ENCODE peak calls at places on chromosome 5, in eight cellular contexts. One of them, this sample, is unnamed.

GRCh38 chr5:55540024-55540423 is 5.3 kb upstream of the PLPP1 start:
- DNase-seq in amniotic stem cell: no peak
- DNase-seq in GM12865: peak
- DNase-seq in germinal center: no peak
- DNase-seq in stimulated activated CD8-positive, alpha-beta memory T cell treated with anti-CD3 and anti-CD28 coated beads, Interleukin-12 subunit alpha, Interleukin-12 subunit beta, amount 100 ng/mL, for 1 hour: no peak
- DNase-seq in HS-27A: no peak
- DNase-seq in nucleus accumbens: no peak
- DNase-seq in omental fat pad: no peak
- DNase-seq in this sample: no peak

GRCh38 chr5:74829413-74829812 is 36.8 kb downstream of the FAM169A start:
- DNase-seq in amniotic stem cell: no peak
- DNase-seq in GM12865: no peak
- DNase-seq in germinal center: no peak
- DNase-seq in stimulated activated CD8-positive, alpha-beta memory T cell treated with anti-CD3 and anti-CD28 coated beads, Interleukin-12 subunit alpha, Interleukin-12 subunit beta, amount 100 ng/mL, for 1 hour: no peak
- DNase-seq in HS-27A: no peak
- DNase-seq in nucleus accumbens: no peak
- DNase-seq in omental fat pad: no peak
- DNase-seq in this sample: no peak

GRCh38 chr5:136703706-136704105 is 338.4 kb upstream of the TRPC7 start:
- DNase-seq in amniotic stem cell: no peak
- DNase-seq in GM12865: no peak
- DNase-seq in germinal center: no peak
- DNase-seq in stimulated activated CD8-positive, alpha-beta memory T cell treated with anti-CD3 and anti-CD28 coated beads, Interleukin-12 subunit alpha, Interleukin-12 subunit beta, amount 100 ng/mL, for 1 hour: no peak
- DNase-seq in HS-27A: no peak
- DNase-seq in nucleus accumbens: no peak
- DNase-seq in omental fat pad: no peak
- DNase-seq in this sample: no peak

GRCh38 chr5:108905818-108906217 is 158.1 kb downstream of the FER start:
- DNase-seq in amniotic stem cell: no peak
- DNase-seq in GM12865: no peak
- DNase-seq in germinal center: no peak
- DNase-seq in stimulated activated CD8-positive, alpha-beta memory T cell treated with anti-CD3 and anti-CD28 coated beads, Interleukin-12 subunit alpha, Interleukin-12 subunit beta, amount 100 ng/mL, for 1 hour: no peak
- DNase-seq in HS-27A: no peak
- DNase-seq in nucleus accumbens: no peak
- DNase-seq in omental fat pad: no peak
- DNase-seq in this sample: no peak

GRCh38 chr5:54135042-54135441 is 175.3 kb downstream of the ARL15 start:
- DNase-seq in amniotic stem cell: no peak
- DNase-seq in GM12865: no peak
- DNase-seq in germinal center: no peak
- DNase-seq in stimulated activated CD8-positive, alpha-beta memory T cell treated with anti-CD3 and anti-CD28 coated beads, Interleukin-12 subunit alpha, Interleukin-12 subunit beta, amount 100 ng/mL, for 1 hour: no peak
- DNase-seq in HS-27A: no peak
- DNase-seq in nucleus accumbens: no peak
- DNase-seq in omental fat pad: no peak
- DNase-seq in this sample: no peak

GRCh38 chr5:31366941-31367340 is 165.0 kb downstream of the DROSHA start:
- DNase-seq in amniotic stem cell: no peak
- DNase-seq in GM12865: no peak
- DNase-seq in germinal center: no peak
- DNase-seq in stimulated activated CD8-positive, alpha-beta memory T cell treated with anti-CD3 and anti-CD28 coated beads, Interleukin-12 subunit alpha, Interleukin-12 subunit beta, amount 100 ng/mL, for 1 hour: no peak
- DNase-seq in HS-27A: no peak
- DNase-seq in nucleus accumbens: no peak
- DNase-seq in omental fat pad: no peak
- DNase-seq in this sample: no peak

GRCh38 chr5:138467711-138468132 is 2.4 kb downstream of the EGR1 start:
- DNase-seq in amniotic stem cell: no peak
- DNase-seq in GM12865: no peak
- DNase-seq in germinal center: no peak
- DNase-seq in stimulated activated CD8-positive, alpha-beta memory T cell treated with anti-CD3 and anti-CD28 coated beads, Interleukin-12 subunit alpha, Interleukin-12 subunit beta, amount 100 ng/mL, for 1 hour: peak
- DNase-seq in HS-27A: no peak
- DNase-seq in nucleus accumbens: no peak
- DNase-seq in omental fat pad: no peak
- DNase-seq in this sample: no peak

GRCh38 chr5:96064905-96065304 is 103.3 kb upstream of the ELL2 start:
- DNase-seq in amniotic stem cell: no peak
- DNase-seq in GM12865: no peak
- DNase-seq in germinal center: no peak
- DNase-seq in stimulated activated CD8-positive, alpha-beta memory T cell treated with anti-CD3 and anti-CD28 coated beads, Interleukin-12 subunit alpha, Interleukin-12 subunit beta, amount 100 ng/mL, for 1 hour: no peak
- DNase-seq in HS-27A: no peak
- DNase-seq in nucleus accumbens: no peak
- DNase-seq in omental fat pad: no peak
- DNase-seq in this sample: no peak

GRCh38 chr5:126253406-126253805 is 169.8 kb upstream of the GRAMD2B start:
- DNase-seq in amniotic stem cell: no peak
- DNase-seq in GM12865: no peak
- DNase-seq in germinal center: no peak
- DNase-seq in stimulated activated CD8-positive, alpha-beta memory T cell treated with anti-CD3 and anti-CD28 coated beads, Interleukin-12 subunit alpha, Interleukin-12 subunit beta, amount 100 ng/mL, for 1 hour: no peak
- DNase-seq in HS-27A: no peak
- DNase-seq in nucleus accumbens: no peak
- DNase-seq in omental fat pad: no peak
- DNase-seq in this sample: no peak

GRCh38 chr5:173188280-173188679 is 43.9 kb downstream of the BNIP1 start:
- DNase-seq in amniotic stem cell: no peak
- DNase-seq in GM12865: no peak
- DNase-seq in germinal center: no peak
- DNase-seq in stimulated activated CD8-positive, alpha-beta memory T cell treated with anti-CD3 and anti-CD28 coated beads, Interleukin-12 subunit alpha, Interleukin-12 subunit beta, amount 100 ng/mL, for 1 hour: no peak
- DNase-seq in HS-27A: no peak
- DNase-seq in nucleus accumbens: no peak
- DNase-seq in omental fat pad: no peak
- DNase-seq in this sample: no peak

GRCh38 chr5:60323596-60323995 is 376.4 kb downstream of the DEPDC1B start:
- DNase-seq in amniotic stem cell: no peak
- DNase-seq in GM12865: no peak
- DNase-seq in germinal center: no peak
- DNase-seq in stimulated activated CD8-positive, alpha-beta memory T cell treated with anti-CD3 and anti-CD28 coated beads, Interleukin-12 subunit alpha, Interleukin-12 subunit beta, amount 100 ng/mL, for 1 hour: no peak
- DNase-seq in HS-27A: no peak
- DNase-seq in nucleus accumbens: no peak
- DNase-seq in omental fat pad: no peak
- DNase-seq in this sample: no peak

GRCh38 chr5:111743993-111744392 is 13.0 kb downstream of the NREP start:
- DNase-seq in amniotic stem cell: no peak
- DNase-seq in GM12865: no peak
- DNase-seq in germinal center: no peak
- DNase-seq in stimulated activated CD8-positive, alpha-beta memory T cell treated with anti-CD3 and anti-CD28 coated beads, Interleukin-12 subunit alpha, Interleukin-12 subunit beta, amount 100 ng/mL, for 1 hour: no peak
- DNase-seq in HS-27A: no peak
- DNase-seq in nucleus accumbens: no peak
- DNase-seq in omental fat pad: no peak
- DNase-seq in this sample: no peak

GRCh38 chr5:143562935-143563334 is 159.4 kb upstream of the NR3C1 start:
- DNase-seq in amniotic stem cell: peak
- DNase-seq in GM12865: no peak
- DNase-seq in germinal center: no peak
- DNase-seq in stimulated activated CD8-positive, alpha-beta memory T cell treated with anti-CD3 and anti-CD28 coated beads, Interleukin-12 subunit alpha, Interleukin-12 subunit beta, amount 100 ng/mL, for 1 hour: no peak
- DNase-seq in HS-27A: no peak
- DNase-seq in nucleus accumbens: no peak
- DNase-seq in omental fat pad: no peak
- DNase-seq in this sample: no peak

GRCh38 chr5:54159153-54159836 is 151.1 kb downstream of the ARL15 start:
- DNase-seq in amniotic stem cell: no peak
- DNase-seq in GM12865: no peak
- DNase-seq in germinal center: no peak
- DNase-seq in stimulated activated CD8-positive, alpha-beta memory T cell treated with anti-CD3 and anti-CD28 coated beads, Interleukin-12 subunit alpha, Interleukin-12 subunit beta, amount 100 ng/mL, for 1 hour: no peak
- DNase-seq in HS-27A: no peak
- DNase-seq in nucleus accumbens: no peak
- DNase-seq in omental fat pad: no peak
- DNase-seq in this sample: no peak

GRCh38 chr5:431001-431710 is 11.8 kb upstream of the EXOC3 start:
- DNase-seq in amniotic stem cell: no peak
- DNase-seq in GM12865: peak
- DNase-seq in germinal center: peak
- DNase-seq in stimulated activated CD8-positive, alpha-beta memory T cell treated with anti-CD3 and anti-CD28 coated beads, Interleukin-12 subunit alpha, Interleukin-12 subunit beta, amount 100 ng/mL, for 1 hour: no peak
- DNase-seq in HS-27A: no peak
- DNase-seq in nucleus accumbens: no peak
- DNase-seq in omental fat pad: no peak
- DNase-seq in this sample: peak

GRCh38 chr5:112417931-112418358 is 1.1 kb downstream of the EPB41L4A start:
- DNase-seq in amniotic stem cell: no peak
- DNase-seq in GM12865: peak
- DNase-seq in germinal center: peak
- DNase-seq in stimulated activated CD8-positive, alpha-beta memory T cell treated with anti-CD3 and anti-CD28 coated beads, Interleukin-12 subunit alpha, Interleukin-12 subunit beta, amount 100 ng/mL, for 1 hour: no peak
- DNase-seq in HS-27A: no peak
- DNase-seq in nucleus accumbens: no peak
- DNase-seq in omental fat pad: peak
- DNase-seq in this sample: peak

GRCh38 chr5:125550237-125550636 is 803.8 kb upstream of the ZNF608 start:
- DNase-seq in amniotic stem cell: no peak
- DNase-seq in GM12865: no peak
- DNase-seq in germinal center: no peak
- DNase-seq in stimulated activated CD8-positive, alpha-beta memory T cell treated with anti-CD3 and anti-CD28 coated beads, Interleukin-12 subunit alpha, Interleukin-12 subunit beta, amount 100 ng/mL, for 1 hour: no peak
- DNase-seq in HS-27A: no peak
- DNase-seq in nucleus accumbens: no peak
- DNase-seq in omental fat pad: no peak
- DNase-seq in this sample: no peak

GRCh38 chr5:76953551-76954382 is 922 bp downstream of the CRHBP start:
- DNase-seq in amniotic stem cell: no peak
- DNase-seq in GM12865: no peak
- DNase-seq in germinal center: no peak
- DNase-seq in stimulated activated CD8-positive, alpha-beta memory T cell treated with anti-CD3 and anti-CD28 coated beads, Interleukin-12 subunit alpha, Interleukin-12 subunit beta, amount 100 ng/mL, for 1 hour: no peak
- DNase-seq in HS-27A: no peak
- DNase-seq in nucleus accumbens: no peak
- DNase-seq in omental fat pad: no peak
- DNase-seq in this sample: no peak

GRCh38 chr5:137248476-137248970 is 250.6 kb downstream of the SPOCK1 start:
- DNase-seq in amniotic stem cell: no peak
- DNase-seq in GM12865: no peak
- DNase-seq in germinal center: no peak
- DNase-seq in stimulated activated CD8-positive, alpha-beta memory T cell treated with anti-CD3 and anti-CD28 coated beads, Interleukin-12 subunit alpha, Interleukin-12 subunit beta, amount 100 ng/mL, for 1 hour: no peak
- DNase-seq in HS-27A: no peak
- DNase-seq in nucleus accumbens: no peak
- DNase-seq in omental fat pad: no peak
- DNase-seq in this sample: no peak

GRCh38 chr5:425714-426113 is 17.3 kb upstream of the EXOC3 start:
- DNase-seq in amniotic stem cell: no peak
- DNase-seq in GM12865: no peak
- DNase-seq in germinal center: no peak
- DNase-seq in stimulated activated CD8-positive, alpha-beta memory T cell treated with anti-CD3 and anti-CD28 coated beads, Interleukin-12 subunit alpha, Interleukin-12 subunit beta, amount 100 ng/mL, for 1 hour: no peak
- DNase-seq in HS-27A: no peak
- DNase-seq in nucleus accumbens: no peak
- DNase-seq in omental fat pad: no peak
- DNase-seq in this sample: no peak

GRCh38 chr5:172744106-172745104 is 26.6 kb downstream of the DUSP1 start:
- DNase-seq in amniotic stem cell: no peak
- DNase-seq in GM12865: no peak
- DNase-seq in germinal center: no peak
- DNase-seq in stimulated activated CD8-positive, alpha-beta memory T cell treated with anti-CD3 and anti-CD28 coated beads, Interleukin-12 subunit alpha, Interleukin-12 subunit beta, amount 100 ng/mL, for 1 hour: no peak
- DNase-seq in HS-27A: no peak
- DNase-seq in nucleus accumbens: no peak
- DNase-seq in omental fat pad: no peak
- DNase-seq in this sample: peak

GRCh38 chr5:178378527-178379484 is 146.2 kb upstream of the PHYKPL start:
- DNase-seq in amniotic stem cell: no peak
- DNase-seq in GM12865: no peak
- DNase-seq in germinal center: no peak
- DNase-seq in stimulated activated CD8-positive, alpha-beta memory T cell treated with anti-CD3 and anti-CD28 coated beads, Interleukin-12 subunit alpha, Interleukin-12 subunit beta, amount 100 ng/mL, for 1 hour: no peak
- DNase-seq in HS-27A: no peak
- DNase-seq in nucleus accumbens: no peak
- DNase-seq in omental fat pad: no peak
- DNase-seq in this sample: no peak

GRCh38 chr5:24642022-24642421 is 2.8 kb downstream of the CDH10 start:
- DNase-seq in amniotic stem cell: peak
- DNase-seq in GM12865: peak
- DNase-seq in germinal center: no peak
- DNase-seq in stimulated activated CD8-positive, alpha-beta memory T cell treated with anti-CD3 and anti-CD28 coated beads, Interleukin-12 subunit alpha, Interleukin-12 subunit beta, amount 100 ng/mL, for 1 hour: no peak
- DNase-seq in HS-27A: no peak
- DNase-seq in nucleus accumbens: no peak
- DNase-seq in omental fat pad: no peak
- DNase-seq in this sample: no peak

GRCh38 chr5:54990751-54991349 is 5.5 kb upstream of the ESM1 start:
- DNase-seq in amniotic stem cell: peak
- DNase-seq in GM12865: no peak
- DNase-seq in germinal center: no peak
- DNase-seq in stimulated activated CD8-positive, alpha-beta memory T cell treated with anti-CD3 and anti-CD28 coated beads, Interleukin-12 subunit alpha, Interleukin-12 subunit beta, amount 100 ng/mL, for 1 hour: no peak
- DNase-seq in HS-27A: no peak
- DNase-seq in nucleus accumbens: no peak
- DNase-seq in omental fat pad: no peak
- DNase-seq in this sample: no peak

GRCh38 chr5:113273949-113274348 is 160.8 kb downstream of the TSSK1B start:
- DNase-seq in amniotic stem cell: no peak
- DNase-seq in GM12865: peak
- DNase-seq in germinal center: no peak
- DNase-seq in stimulated activated CD8-positive, alpha-beta memory T cell treated with anti-CD3 and anti-CD28 coated beads, Interleukin-12 subunit alpha, Interleukin-12 subunit beta, amount 100 ng/mL, for 1 hour: no peak
- DNase-seq in HS-27A: no peak
- DNase-seq in nucleus accumbens: no peak
- DNase-seq in omental fat pad: no peak
- DNase-seq in this sample: no peak

GRCh38 chr5:170293273-170293672 is 4.3 kb downstream of the LCP2 start:
- DNase-seq in amniotic stem cell: no peak
- DNase-seq in GM12865: peak
- DNase-seq in germinal center: peak
- DNase-seq in stimulated activated CD8-positive, alpha-beta memory T cell treated with anti-CD3 and anti-CD28 coated beads, Interleukin-12 subunit alpha, Interleukin-12 subunit beta, amount 100 ng/mL, for 1 hour: no peak
- DNase-seq in HS-27A: no peak
- DNase-seq in nucleus accumbens: no peak
- DNase-seq in omental fat pad: no peak
- DNase-seq in this sample: peak

GRCh38 chr5:113371788-113372196 is 63.0 kb downstream of the TSSK1B start:
- DNase-seq in amniotic stem cell: no peak
- DNase-seq in GM12865: no peak
- DNase-seq in germinal center: no peak
- DNase-seq in stimulated activated CD8-positive, alpha-beta memory T cell treated with anti-CD3 and anti-CD28 coated beads, Interleukin-12 subunit alpha, Interleukin-12 subunit beta, amount 100 ng/mL, for 1 hour: no peak
- DNase-seq in HS-27A: no peak
- DNase-seq in nucleus accumbens: no peak
- DNase-seq in omental fat pad: no peak
- DNase-seq in this sample: no peak

GRCh38 chr5:38257236-38258036 is 923 bp upstream of the EGFLAM start:
- DNase-seq in amniotic stem cell: no peak
- DNase-seq in GM12865: no peak
- DNase-seq in germinal center: no peak
- DNase-seq in stimulated activated CD8-positive, alpha-beta memory T cell treated with anti-CD3 and anti-CD28 coated beads, Interleukin-12 subunit alpha, Interleukin-12 subunit beta, amount 100 ng/mL, for 1 hour: no peak
- DNase-seq in HS-27A: no peak
- DNase-seq in nucleus accumbens: no peak
- DNase-seq in omental fat pad: no peak
- DNase-seq in this sample: no peak

GRCh38 chr5:147986134-147986757 is 77.5 kb upstream of the SPINK5 start:
- DNase-seq in amniotic stem cell: no peak
- DNase-seq in GM12865: no peak
- DNase-seq in germinal center: no peak
- DNase-seq in stimulated activated CD8-positive, alpha-beta memory T cell treated with anti-CD3 and anti-CD28 coated beads, Interleukin-12 subunit alpha, Interleukin-12 subunit beta, amount 100 ng/mL, for 1 hour: no peak
- DNase-seq in HS-27A: no peak
- DNase-seq in nucleus accumbens: no peak
- DNase-seq in omental fat pad: no peak
- DNase-seq in this sample: no peak

GRCh38 chr5:149301744-149302380 is 30.2 kb downstream of the AFAP1L1 start:
- DNase-seq in amniotic stem cell: no peak
- DNase-seq in GM12865: no peak
- DNase-seq in germinal center: no peak
- DNase-seq in stimulated activated CD8-positive, alpha-beta memory T cell treated with anti-CD3 and anti-CD28 coated beads, Interleukin-12 subunit alpha, Interleukin-12 subunit beta, amount 100 ng/mL, for 1 hour: no peak
- DNase-seq in HS-27A: no peak
- DNase-seq in nucleus accumbens: no peak
- DNase-seq in omental fat pad: no peak
- DNase-seq in this sample: no peak

GRCh38 chr5:64690417-64691151 is at the start of gene SHISAL2B:
- DNase-seq in amniotic stem cell: no peak
- DNase-seq in GM12865: no peak
- DNase-seq in germinal center: peak
- DNase-seq in stimulated activated CD8-positive, alpha-beta memory T cell treated with anti-CD3 and anti-CD28 coated beads, Interleukin-12 subunit alpha, Interleukin-12 subunit beta, amount 100 ng/mL, for 1 hour: no peak
- DNase-seq in HS-27A: no peak
- DNase-seq in nucleus accumbens: no peak
- DNase-seq in omental fat pad: no peak
- DNase-seq in this sample: peak

GRCh38 chr5:112863549-112863948 is 2.5 kb downstream of the SRP19 start:
- DNase-seq in amniotic stem cell: no peak
- DNase-seq in GM12865: no peak
- DNase-seq in germinal center: no peak
- DNase-seq in stimulated activated CD8-positive, alpha-beta memory T cell treated with anti-CD3 and anti-CD28 coated beads, Interleukin-12 subunit alpha, Interleukin-12 subunit beta, amount 100 ng/mL, for 1 hour: no peak
- DNase-seq in HS-27A: no peak
- DNase-seq in nucleus accumbens: no peak
- DNase-seq in omental fat pad: no peak
- DNase-seq in this sample: no peak

GRCh38 chr5:80061541-80061940 is 26.4 kb downstream of the THBS4 start:
- DNase-seq in amniotic stem cell: no peak
- DNase-seq in GM12865: no peak
- DNase-seq in germinal center: no peak
- DNase-seq in stimulated activated CD8-positive, alpha-beta memory T cell treated with anti-CD3 and anti-CD28 coated beads, Interleukin-12 subunit alpha, Interleukin-12 subunit beta, amount 100 ng/mL, for 1 hour: no peak
- DNase-seq in HS-27A: no peak
- DNase-seq in nucleus accumbens: no peak
- DNase-seq in omental fat pad: no peak
- DNase-seq in this sample: no peak

GRCh38 chr5:78527054-78527884 is 121.3 kb downstream of the LHFPL2 start:
- DNase-seq in amniotic stem cell: peak
- DNase-seq in GM12865: no peak
- DNase-seq in germinal center: no peak
- DNase-seq in stimulated activated CD8-positive, alpha-beta memory T cell treated with anti-CD3 and anti-CD28 coated beads, Interleukin-12 subunit alpha, Interleukin-12 subunit beta, amount 100 ng/mL, for 1 hour: no peak
- DNase-seq in HS-27A: no peak
- DNase-seq in nucleus accumbens: no peak
- DNase-seq in omental fat pad: no peak
- DNase-seq in this sample: no peak

This sample was measured in B cell.